ENCODE peak calls at places on chromosomes 11 and 22, in ten cellular contexts. H is cardiac fibroblast, A is mucosa of descending colon, M is testis, P is heart left ventricle, O is colonic mucosa, L is cardiac muscle cell, R is HFF-Myc, K is neural progenitor cell, C is body of pancreas. Z is an unnamed sample.

GRCh38 chr11:104609297-104609696 is 289.0 kb downstream of the CASP12 start:
- DNase-seq in H (peak; percentile 77), A (no peak), M (peak; percentile 33), P (no peak), O (peak; percentile 21), L (peak; percentile 66), R (peak; percentile 40), K (peak; percentile 65), C (peak; percentile 12), Z (peak; percentile 29)

GRCh38 chr11:125129316-125129990 is 18.0 kb upstream of the TMEM218 start:
- DNase-seq in H (no peak), A (no peak), M (no peak), P (no peak), O (no peak), L (no peak), R (no peak), K (peak; percentile 63), C (no peak), Z (no peak)

GRCh38 chr11:10515418-10515817 is 25.6 kb downstream of the RNF141 start:
- DNase-seq in H (no peak), A (no peak), M (no peak), P (no peak), O (no peak), L (no peak), R (no peak), K (no peak), C (no peak), Z (no peak)

GRCh38 chr11:9616858-9617257 is 43.4 kb downstream of the WEE1 start:
- DNase-seq in H (peak; percentile 35), A (no peak), M (no peak), P (no peak), O (no peak), L (no peak), R (no peak), K (no peak), C (no peak), Z (no peak)

GRCh38 chr22:36180038-36180880 is 19.7 kb upstream of the APOL3 start:
- DNase-seq in H (peak; percentile 79), A (peak; percentile 79), M (peak; percentile 93), P (peak; percentile 92), O (peak; percentile 85), L (peak; percentile 82), R (no peak), K (peak; percentile 86), C (peak; percentile 92), Z (no peak)

GRCh38 chr11:47499614-47500013 is 50.7 kb upstream of the RAPSN start:
- DNase-seq in H (no peak), A (no peak), M (peak; percentile 33), P (no peak), O (no peak), L (no peak), R (no peak), K (no peak), C (no peak), Z (no peak)

GRCh38 chr11:73980001-73980960 is 2.4 kb downstream of the UCP2 start:
- DNase-seq in H (no peak), A (peak; percentile 90), M (no peak), P (no peak), O (peak; percentile 83), L (no peak), R (no peak), K (no peak), C (peak; percentile 58), Z (no peak)

GRCh38 chr11:122853971-122854446 is 15.7 kb downstream of the CRTAM start:
- DNase-seq in H (peak; percentile 90), A (no peak), M (peak; percentile 76), P (no peak), O (peak; percentile 63), L (peak; percentile 83), R (peak; percentile 75), K (peak; percentile 82), C (peak; percentile 58), Z (peak; percentile 67)

DNA sequence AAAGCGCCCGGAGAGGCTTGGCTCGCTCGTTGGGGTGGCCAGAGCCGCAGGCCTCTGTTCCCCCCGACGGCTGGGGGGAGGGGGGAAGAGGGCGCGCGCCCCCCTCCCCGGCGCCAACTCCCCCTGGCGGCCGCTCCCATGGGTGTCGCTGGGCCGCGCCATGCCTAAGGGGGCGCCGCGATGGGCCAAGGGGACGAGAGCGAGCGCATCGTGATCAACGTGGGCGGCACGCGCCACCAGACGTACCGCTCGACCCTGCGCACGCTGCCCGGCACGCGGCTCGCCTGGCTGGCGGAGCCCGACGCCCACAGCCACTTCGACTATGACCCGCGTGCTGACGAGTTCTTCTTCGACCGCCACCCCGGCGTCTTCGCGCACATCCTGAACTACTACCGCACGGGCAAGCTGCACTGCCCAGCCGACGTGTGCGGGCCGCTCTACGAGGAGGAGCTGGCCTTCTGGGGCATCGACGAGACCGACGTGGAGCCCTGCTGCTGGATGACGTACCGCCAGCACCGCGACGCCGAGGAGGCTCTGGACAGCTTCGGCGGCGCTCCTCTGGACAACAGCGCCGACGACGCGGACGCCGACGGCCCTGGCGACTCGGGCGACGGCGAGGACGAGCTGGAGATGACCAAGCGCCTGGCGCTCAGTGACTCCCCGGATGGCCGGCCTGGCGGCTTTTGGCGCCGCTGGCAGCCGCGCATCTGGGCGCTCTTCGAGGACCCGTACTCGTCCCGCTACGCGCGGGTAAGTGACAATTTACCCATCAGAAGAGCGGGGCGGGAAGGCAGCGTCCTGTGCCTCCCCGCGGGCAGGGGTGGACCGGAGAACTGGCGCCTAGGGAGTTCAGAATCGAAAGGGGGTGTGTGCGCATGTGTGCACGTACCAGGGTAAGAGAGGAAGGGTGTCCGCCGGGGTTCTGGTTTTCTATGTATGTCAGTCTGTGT is 1.5 kb downstream of the KCNC1 start:
- DNase-seq in H (no peak), A (no peak), M (no peak), P (no peak), O (no peak), L (no peak), R (no peak), K (peak; percentile 63), C (no peak), Z (no peak)
- TF ChIP-seq CTCF in H (peak; percentile 1), A (no peak), M (no peak), P (peak; percentile 14), O (no peak), L (peak; percentile 27), R (peak; percentile 41), K (peak; percentile 64), C (no peak), Z (peak; percentile 11)

GRCh38 chr22:26320469-26320868 is 108.6 kb upstream of the ASPHD2 start:
- DNase-seq in H (no peak), A (no peak), M (no peak), P (no peak), O (no peak), L (no peak), R (no peak), K (no peak), C (no peak), Z (no peak)

GRCh38 chr22:26323013-26323412 is 106.0 kb upstream of the ASPHD2 start:
- DNase-seq in H (no peak), A (no peak), M (no peak), P (no peak), O (no peak), L (no peak), R (no peak), K (no peak), C (no peak), Z (no peak)

GRCh38 chr22:26321469-26321913 is 107.6 kb upstream of the ASPHD2 start:
- DNase-seq in H (peak; percentile 39), A (no peak), M (peak; percentile 17), P (no peak), O (no peak), L (no peak), R (peak; percentile 48), K (no peak), C (peak; percentile 31), Z (peak; percentile 87)

GRCh38 chr22:26324150-26324549 is 104.9 kb upstream of the ASPHD2 start:
- DNase-seq in H (no peak), A (no peak), M (no peak), P (no peak), O (no peak), L (no peak), R (no peak), K (no peak), C (no peak), Z (no peak)

DNA sequence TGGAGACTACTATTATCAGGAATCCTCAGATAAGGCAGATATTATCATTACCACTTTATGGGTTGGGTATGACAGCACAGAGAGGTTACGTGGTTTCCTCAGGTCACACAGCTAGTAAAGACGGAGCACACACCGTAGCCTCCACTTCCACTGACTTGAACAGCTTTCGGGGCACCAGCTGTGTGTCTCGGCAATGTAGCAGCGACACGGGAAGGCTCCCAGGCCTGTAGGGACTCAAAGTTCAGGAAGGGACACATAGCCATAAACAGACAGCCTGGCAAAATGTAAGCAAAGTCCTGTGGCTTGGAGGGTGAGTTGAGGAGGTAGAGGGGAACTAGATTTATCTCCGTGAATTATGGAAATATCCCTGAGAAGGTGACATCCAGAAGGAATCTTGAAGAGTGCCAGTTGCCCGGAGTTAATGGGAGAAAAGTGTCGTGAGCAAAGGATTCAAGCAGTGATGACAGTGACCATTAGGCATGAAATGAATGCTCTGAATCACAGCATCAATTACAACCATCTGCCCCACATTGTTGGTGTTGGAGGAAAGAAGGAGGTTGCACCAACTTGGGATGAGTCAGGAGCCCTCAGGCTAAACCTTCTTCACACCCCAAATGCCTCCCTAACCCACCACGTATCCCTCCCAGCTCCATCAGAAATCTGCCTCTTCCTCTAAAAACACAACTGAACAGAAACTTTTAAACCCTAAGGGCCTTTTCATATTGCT is 106.7 kb upstream of the ASPHD2 start:
- DNase-seq in H (peak; percentile 72), A (no peak), M (no peak), P (no peak), O (no peak), L (no peak), R (peak; percentile 93), K (no peak), C (no peak), Z (peak; percentile 95)
- H3K4me3 ChIP-seq in H (no peak overlapping the region), A (no peak overlapping the region), M (no peak overlapping the region), P (no peak overlapping the region), O (no peak overlapping the region), L (no peak overlapping the region), R (no peak overlapping the region), K (no peak overlapping the region), C (no peak overlapping the region), Z (no peak overlapping the region)

DNA sequence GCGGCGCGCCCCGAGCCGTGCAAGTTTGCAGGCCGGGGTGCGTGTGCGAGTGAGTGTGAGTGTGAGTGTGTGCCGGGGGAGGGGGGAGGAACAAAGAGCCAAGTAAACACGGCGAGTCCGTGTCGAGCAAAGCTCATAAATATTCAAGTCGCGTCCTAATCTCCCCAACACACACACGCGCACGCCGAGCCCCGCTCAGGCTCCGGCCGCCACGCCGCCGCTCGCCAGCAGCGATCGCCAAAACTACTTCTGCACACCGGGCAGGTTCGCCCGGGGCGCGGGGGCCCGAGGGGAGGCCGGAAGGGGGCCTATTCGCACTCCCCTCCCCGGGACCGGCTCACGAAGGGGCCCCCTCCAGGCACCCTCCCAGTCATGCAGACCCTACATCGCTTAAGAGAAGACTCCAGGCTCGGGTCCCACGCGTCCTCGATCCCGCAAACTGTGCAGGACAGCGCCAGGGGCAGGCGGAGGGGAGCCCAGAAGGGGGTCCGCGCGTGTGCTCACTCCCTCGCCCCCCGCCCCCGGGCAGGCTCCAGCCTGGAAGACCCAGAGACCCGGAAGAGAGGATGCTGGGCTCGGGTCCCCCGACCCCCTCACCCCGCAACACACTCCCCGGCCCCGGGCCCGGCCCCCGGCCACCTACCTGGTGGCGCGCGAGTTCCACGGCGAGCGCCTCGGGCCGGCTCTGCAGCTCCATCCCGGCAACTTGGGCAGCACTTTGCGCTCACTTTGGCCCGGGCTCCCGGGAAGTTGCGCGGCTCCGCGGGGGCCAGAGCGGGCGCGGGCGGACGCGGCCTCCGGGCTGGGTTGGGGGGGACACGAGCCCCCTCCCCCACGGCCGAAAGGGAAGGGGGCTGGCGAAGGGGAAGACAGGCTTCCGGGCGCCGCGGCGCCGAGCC is 703 bp downstream of the PHF21B start:
- DNase-seq in H (peak; percentile 18), A (no peak), M (peak; percentile 34), P (no peak), O (no peak), L (peak; percentile 48), R (no peak), K (peak; percentile 59), C (no peak), Z (no peak)
- TF ChIP-seq CTCF in H (no peak), A (no peak), M (no peak), P (no peak), O (no peak), L (no peak), R (no peak), K (no peak), C (no peak), Z (no peak)

GRCh38 chr11:1111545-1112212 is 37.0 kb downstream of the MUC2 start:
- DNase-seq in H (no peak), A (no peak), M (no peak), P (no peak), O (no peak), L (no peak), R (no peak), K (no peak), C (no peak), Z (no peak)

GRCh38 chr11:1112351-1113191 is 37.9 kb downstream of the MUC2 start:
- DNase-seq in H (no peak), A (peak; percentile 53), M (no peak), P (no peak), O (no peak), L (no peak), R (no peak), K (no peak), C (peak; percentile 2), Z (no peak)

GRCh38 chr11:1109101-1109917 is 34.6 kb downstream of the MUC2 start:
- DNase-seq in H (no peak), A (no peak), M (no peak), P (no peak), O (no peak), L (no peak), R (no peak), K (no peak), C (no peak), Z (no peak)

GRCh38 chr11:1108246-1108900 is 33.7 kb downstream of the MUC2 start:
- DNase-seq in H (no peak), A (no peak), M (no peak), P (peak; percentile 40), O (no peak), L (no peak), R (no peak), K (no peak), C (no peak), Z (no peak)

GRCh38 chr11:1109918-1110705 is 35.4 kb downstream of the MUC2 start:
- DNase-seq in H (no peak), A (no peak), M (no peak), P (no peak), O (no peak), L (no peak), R (no peak), K (no peak), C (no peak), Z (no peak)
- H3K4me3 ChIP-seq in H (no peak overlapping the region), A (no peak overlapping the region), M (no peak overlapping the region), P (no peak overlapping the region), O (no peak overlapping the region), L (no peak overlapping the region), R (no peak overlapping the region), K (no peak overlapping the region), C (no peak overlapping the region), Z (no peak overlapping the region)

Z was measured in AG09309.